ENCODE peak calls at places on chromosomes 12 and 14, in seven cellular contexts. I is mammary epithelial cell, R is IMR-90, D is GM23248, X is H1, U is endothelial cell of umbilical vein, M is mesenchymal stem cell. B is an unnamed sample.
A peak's percentile ranks its signal among the peaks of the same experiment; 100 is the strongest.

GRCh38 chr12:25935355-25936144 is 22.9 kb upstream of the RASSF8 start:
- DNase-seq in M (no peak), R (no peak), U (no peak), I (no peak), D (no peak), X (no peak), B (no peak)

GRCh38 chr12:116202433-116202832 is 75.1 kb downstream of the MED13L start:
- DNase-seq in M (peak; percentile 41), U (no peak), R (no peak), D (peak; percentile 44), I (no peak), X (no peak), B (no peak)

GRCh38 chr12:68743416-68743815 is 2.6 kb upstream of the SLC35E3 start:
- DNase-seq in I (no peak), D (peak; percentile 38), U (no peak), M (no peak), X (no peak), R (no peak), B (no peak)

GRCh38 chr12:68675098-68675842 is 11.5 kb upstream of the NUP107 start:
- DNase-seq in D (no peak), R (no peak), I (no peak), U (peak; percentile 37), X (no peak), M (peak; percentile 16), B (no peak)

GRCh38 chr14:75025082-75025481 is 22.4 kb downstream of the EIF2B2 start:
- DNase-seq in R (peak; percentile 69), D (peak; percentile 37), I (no peak), U (peak; percentile 84), M (peak; percentile 49), X (no peak), B (no peak)

GRCh38 chr12:76455582-76456345 is 103.8 kb downstream of the OSBPL8 start:
- DNase-seq in X (no peak), M (peak; percentile 79), R (peak; percentile 95), I (peak; percentile 89), U (peak; percentile 82), D (peak; percentile 93), B (peak; percentile 84)

GRCh38 chr14:29749327-29749726 is 178.3 kb downstream of the PRKD1 start:
- DNase-seq in M (peak; percentile 73), X (no peak), U (peak; percentile 46), R (peak; percentile 83), D (peak; percentile 73), I (no peak), B (no peak)

GRCh38 chr12:22935090-22935489 is 310.1 kb downstream of the ETNK1 start:
- DNase-seq in R (no peak), I (peak; percentile 3), D (peak; percentile 8), X (no peak), M (no peak), U (no peak), B (no peak)

GRCh38 chr12:102302553-102302952 is 104.9 kb upstream of the PMCH start:
- DNase-seq in U (no peak), X (no peak), M (no peak), R (no peak), I (no peak), D (peak; percentile 17), B (no peak)

GRCh38 chr14:69073925-69074324 is 79.0 kb downstream of the DCAF5 start:
- DNase-seq in R (no peak), X (no peak), U (no peak), D (no peak), I (no peak), M (no peak), B (no peak)

GRCh38 chr14:102125546-102125945 is 14.2 kb upstream of the WDR20 start:
- DNase-seq in R (no peak), D (no peak), I (no peak), M (no peak), U (peak; percentile 6), X (no peak), B (no peak)

GRCh38 chr14:103847954-103848719 is 762 bp upstream of the PPP1R13B start:
- DNase-seq in M (peak; percentile 53), R (no peak), D (peak; percentile 46), U (no peak), I (no peak), X (peak; percentile 83), B (no peak)

GRCh38 chr12:130070017-130070653 is 92.1 kb upstream of the FZD10 start:
- DNase-seq in X (no peak), R (no peak), I (no peak), M (no peak), D (no peak), U (no peak), B (no peak)

GRCh38 chr14:102930138-102930752 is 7.8 kb downstream of the AMN start:
- DNase-seq in X (peak; percentile 82), I (no peak), D (peak; percentile 49), U (no peak), M (no peak), R (no peak), B (no peak)

GRCh38 chr14:38964630-38965029 is 138.4 kb downstream of the SEC23A start:
- DNase-seq in I (no peak), M (peak; percentile 52), X (no peak), D (peak; percentile 30), U (no peak), R (peak; percentile 36), B (no peak)

GRCh38 chr14:59511916-59512530 is 27.7 kb downstream of the JKAMP start:
- DNase-seq in X (peak; percentile 74), M (no peak), D (peak; percentile 7), I (no peak), R (no peak), U (peak; percentile 8), B (peak; percentile 74)

GRCh38 chr14:36988568-36988967 is 183.8 kb downstream of the SLC25A21 start:
- DNase-seq in U (no peak), X (no peak), D (peak; percentile 44), I (peak; percentile 60), M (peak; percentile 28), R (peak; percentile 67), B (no peak)

GRCh38 chr12:72330291-72330690 is 58.1 kb downstream of the TRHDE start:
- DNase-seq in R (peak; percentile 82), I (no peak), D (no peak), M (peak; percentile 68), X (no peak), U (no peak), B (no peak)

GRCh38 chr12:47219243-47219642 is 139.5 kb upstream of the AMIGO2 start:
- DNase-seq in U (no peak), X (no peak), I (peak; percentile 39), M (no peak), R (peak; percentile 71), D (peak; percentile 62), B (no peak)

GRCh38 chr12:9378430-9378835 is 170.2 kb upstream of the PZP start:
- DNase-seq in D (no peak), R (no peak), X (no peak), U (peak; percentile 49), I (no peak), M (no peak), B (no peak)
- H3K27ac ChIP-seq in D (no peak overlapping the region), R (no peak overlapping the region), X (no peak overlapping the region), U (no peak overlapping the region), I (no peak overlapping the region), M (no peak overlapping the region), B (no peak overlapping the region)

GRCh38 chr12:100797786-100798580 is 3.4 kb downstream of the ANO4 start:
- DNase-seq in R (no peak), D (no peak), X (no peak), I (no peak), M (no peak), U (no peak), B (no peak)

GRCh38 chr12:100798799-100799198 is 4.2 kb downstream of the ANO4 start:
- DNase-seq in U (no peak), R (peak; percentile 52), D (no peak), I (no peak), M (peak; percentile 95), X (no peak), B (no peak)

GRCh38 chr12:100795193-100796179 is 910 bp downstream of the ANO4 start:
- DNase-seq in U (no peak), I (no peak), D (peak; percentile 33), R (no peak), X (no peak), M (peak; percentile 33), B (no peak)

GRCh38 chr12:100796616-100797015 is 2.0 kb downstream of the ANO4 start:
- DNase-seq in I (no peak), M (no peak), X (no peak), D (no peak), R (no peak), U (no peak), B (no peak)

DNA sequence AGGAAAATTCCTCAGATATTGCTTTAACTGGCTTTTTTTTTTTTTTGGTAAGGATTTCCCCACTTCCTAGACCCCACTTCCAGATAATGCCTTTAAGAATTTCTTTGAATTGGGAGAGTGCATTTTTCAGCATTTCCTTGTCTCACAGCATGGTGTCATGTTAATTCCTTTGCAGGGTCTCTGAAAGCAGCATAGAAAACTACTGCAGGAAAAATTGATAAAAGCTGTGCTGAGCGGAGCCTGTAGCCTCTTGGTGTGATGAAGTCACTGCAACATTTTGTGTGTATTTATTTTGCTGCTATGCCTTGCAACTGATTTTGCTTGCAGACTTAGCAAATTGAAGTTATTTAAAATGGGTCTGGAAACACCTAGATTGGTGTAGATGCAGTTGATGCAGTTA is 2.7 kb downstream of the ANO4 start:
- DNase-seq in M (peak; percentile 30), X (no peak), D (no peak), U (no peak), R (no peak), I (no peak), B (no peak)
- H3K4me3 ChIP-seq in M (no peak overlapping the region), X (no peak overlapping the region), D (no peak overlapping the region), U (no peak overlapping the region), R (peak overlapping the region; percentile 25), I (no peak overlapping the region), B (no peak overlapping the region)

DNA sequence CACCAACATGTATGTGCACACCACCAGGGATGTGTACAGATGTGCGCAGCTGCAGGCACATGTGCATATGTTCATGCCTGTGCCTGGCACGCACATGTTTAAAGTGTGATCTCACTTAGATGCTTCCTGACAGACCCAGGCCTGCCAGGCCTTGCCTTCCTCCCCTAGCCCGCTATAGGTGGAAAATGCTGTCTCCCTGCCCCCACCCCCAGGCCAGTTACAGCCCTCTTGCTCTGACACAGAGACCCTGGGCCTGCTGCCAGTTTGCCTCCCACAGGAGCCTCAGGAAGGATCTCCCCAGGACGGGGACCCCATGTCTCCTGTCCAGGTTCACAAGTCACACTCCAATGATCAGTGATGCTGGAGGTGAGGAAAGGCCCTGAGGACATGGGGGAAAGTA is 21.6 kb downstream of the FIGNL2 start:
- DNase-seq in R (no peak), U (no peak), X (no peak), I (no peak), D (peak; percentile 23), M (no peak), B (no peak)
- H3K9ac ChIP-seq in R (no peak overlapping the region), U (no peak overlapping the region), X (no peak overlapping the region), I (no peak overlapping the region), D (no peak overlapping the region), M (no peak overlapping the region), B (no peak overlapping the region)

GRCh38 chr12:225012-225411 is 11.1 kb upstream of the SLC6A12 start:
- DNase-seq in M (no peak), R (no peak), I (no peak), X (no peak), D (no peak), U (no peak), B (no peak)
- H3K27ac ChIP-seq in M (no peak overlapping the region), R (no peak overlapping the region), I (no peak overlapping the region), X (no peak overlapping the region), D (no peak overlapping the region), U (no peak overlapping the region), B (no peak overlapping the region)